ENCODE peak calls at places on chromosomes 12 and 14, in seven cellular contexts. B, S, Y, W, H, G and C are unnamed samples.

GRCh38 chr14:104219731-104220224 is 81.4 kb downstream of the KIF26A start:
- DNase-seq in B (no peak), S (no peak), Y (peak; percentile 72), W (no peak), H (no peak), G (no peak), C (no peak)

GRCh38 chr12:115320451-115320850 is 636.5 kb upstream of the TBX3 start:
- DNase-seq in B (no peak), S (no peak), Y (no peak), W (no peak), H (no peak), G (no peak), C (no peak)

GRCh38 chr12:113184098-113184899 is 979 bp downstream of the DDX54 start:
- DNase-seq in B (no peak), S (no peak), Y (no peak), W (no peak), H (no peak), G (no peak), C (no peak)

GRCh38 chr14:50311974-50312733 is at the start of the genes DMAC2L and L2HGDH:
- DNase-seq in B (peak; percentile 97), S (peak; percentile 98), Y (peak; percentile 98), W (peak; percentile 91), H (peak; percentile 94), G (peak; percentile 93), C (peak; percentile 89)

GRCh38 chr14:78595797-78596196 is 425.6 kb downstream of the NRXN3 start:
- DNase-seq in B (peak; percentile 11), S (no peak), Y (peak; percentile 43), W (no peak), H (peak; percentile 33), G (no peak), C (no peak)

GRCh38 chr14:99727096-99727870 is 43.2 kb downstream of the CYP46A1 start:
- DNase-seq in B (no peak), S (peak; percentile 73), Y (no peak), W (no peak), H (no peak), G (no peak), C (peak; percentile 13)

GRCh38 chr12:16198884-16199283 is 78.6 kb downstream of the SLC15A5 start:
- DNase-seq in B (no peak), S (no peak), Y (peak; percentile 14), W (no peak), H (peak; percentile 25), G (no peak), C (no peak)

GRCh38 chr12:120649442-120650248 is 9.2 kb downstream of the CABP1 start:
- DNase-seq in B (peak; percentile 71), S (no peak), Y (peak; percentile 50), W (no peak), H (peak; percentile 28), G (peak; percentile 23), C (no peak)

GRCh38 chr12:122081108-122081696 is 2.6 kb downstream of the MLXIP start:
- DNase-seq in B (no peak), S (no peak), Y (no peak), W (peak; percentile 67), H (no peak), G (no peak), C (no peak)

GRCh38 chr12:64680235-64680634 is 69.9 kb downstream of the RASSF3 start:
- DNase-seq in B (no peak), S (peak; percentile 29), Y (no peak), W (no peak), H (no peak), G (no peak), C (no peak)

GRCh38 chr12:32163596-32163995 is 56.9 kb downstream of the BICD1 start:
- DNase-seq in B (no peak), S (no peak), Y (no peak), W (peak; percentile 16), H (no peak), G (no peak), C (no peak)

GRCh38 chr12:56520025-56520810 is 1.4 kb upstream of the RBMS2 start:
- DNase-seq in B (no peak), S (no peak), Y (no peak), W (peak; percentile 60), H (no peak), G (peak; percentile 63), C (no peak)

GRCh38 chr14:96131836-96132235 is 72.8 kb upstream of the BDKRB2 start:
- DNase-seq in B (no peak), S (no peak), Y (no peak), W (no peak), H (no peak), G (no peak), C (no peak)

GRCh38 chr14:71705460-71705859 is 226.8 kb upstream of the RGS6 start:
- DNase-seq in B (no peak), S (no peak), Y (no peak), W (no peak), H (no peak), G (no peak), C (no peak)
- TF ChIP-seq CTCF in B (peak; percentile 33), S (no peak), Y (no peak), W (no peak), H (no peak), G (no peak), C (no peak)

GRCh38 chr12:119122047-119122446 is 56.7 kb upstream of the HSPB8 start:
- DNase-seq in B (no peak), S (no peak), Y (no peak), W (no peak), H (no peak), G (no peak), C (no peak)
- TF ChIP-seq CTCF in B (no peak), S (no peak), Y (no peak), W (no peak), H (no peak), G (no peak), C (no peak)

GRCh38 chr14:68709007-68709406 is 83.9 kb downstream of the ZFP36L1 start:
- DNase-seq in B (no peak), S (peak; percentile 40), Y (no peak), W (no peak), H (no peak), G (no peak), C (no peak)

GRCh38 chr14:68710776-68711175 is 82.1 kb downstream of the ZFP36L1 start:
- DNase-seq in B (no peak), S (peak; percentile 70), Y (no peak), W (no peak), H (no peak), G (no peak), C (no peak)

GRCh38 chr14:68707496-68707895 is 85.4 kb downstream of the ZFP36L1 start:
- DNase-seq in B (no peak), S (peak; percentile 40), Y (no peak), W (no peak), H (no peak), G (no peak), C (no peak)

GRCh38 chr14:68705741-68706283 is 87.1 kb downstream of the ZFP36L1 start:
- DNase-seq in B (peak; percentile 17), S (peak; percentile 88), Y (no peak), W (no peak), H (no peak), G (no peak), C (no peak)

GRCh38 chr14:68708343-68708742 is 84.5 kb downstream of the ZFP36L1 start:
- DNase-seq in B (no peak), S (peak; percentile 77), Y (no peak), W (no peak), H (no peak), G (no peak), C (no peak)
- TF ChIP-seq CTCF in B (no peak), S (no peak), Y (no peak), W (no peak), H (no peak), G (no peak), C (no peak)

GRCh38 chr14:102501751-102502315 is 7.7 kb downstream of the ANKRD9 start:
- DNase-seq in B (no peak), S (no peak), Y (no peak), W (no peak), H (peak; percentile 67), G (no peak), C (no peak)
- TF ChIP-seq CTCF in B (peak; percentile 24), S (no peak), Y (no peak), W (no peak), H (peak; percentile 21), G (no peak), C (no peak)

DNA sequence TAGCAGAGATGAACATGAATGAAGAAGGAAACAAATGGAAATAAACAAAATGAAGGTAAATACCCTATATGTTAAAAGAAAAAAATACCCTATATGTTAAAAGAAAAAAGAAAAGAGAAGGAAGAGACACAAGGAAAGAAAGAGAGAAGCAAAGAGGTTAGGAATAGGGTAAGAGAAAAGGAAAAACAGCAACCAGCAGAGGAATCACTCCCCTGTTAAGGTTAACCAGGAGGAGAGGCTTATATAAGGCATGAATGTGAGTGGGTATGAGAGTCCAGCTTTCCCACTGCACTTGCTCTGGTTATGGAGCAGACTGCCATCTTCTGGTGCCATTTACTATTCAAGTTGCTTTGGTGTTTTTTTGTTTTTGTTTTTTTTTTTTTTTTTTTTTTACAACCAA is 3.1 kb downstream of the PPP1R3E start:
- DNase-seq in B (peak; percentile 46), S (no peak), Y (no peak), W (peak; percentile 73), H (no peak), G (no peak), C (no peak)
- TF ChIP-seq CTCF in B (peak; percentile 52), S (no peak), Y (peak; percentile 4), W (peak; percentile 43), H (no peak), G (peak; percentile 26), C (peak; percentile 15)

GRCh38 chr12:30462249-30462648 is 233.4 kb downstream of the IPO8 start:
- DNase-seq in B (no peak), S (no peak), Y (no peak), W (no peak), H (no peak), G (no peak), C (no peak)

GRCh38 chr12:30461011-30461670 is 234.5 kb downstream of the IPO8 start:
- DNase-seq in B (no peak), S (no peak), Y (no peak), W (no peak), H (no peak), G (no peak), C (no peak)

GRCh38 chr12:30463636-30464035 is 232.0 kb downstream of the IPO8 start:
- DNase-seq in B (no peak), S (no peak), Y (no peak), W (no peak), H (no peak), G (no peak), C (no peak)

GRCh38 chr12:30458453-30458852 is 237.2 kb downstream of the IPO8 start:
- DNase-seq in B (no peak), S (no peak), Y (no peak), W (no peak), H (no peak), G (no peak), C (no peak)

GRCh38 chr12:30457621-30458289 is 237.9 kb downstream of the IPO8 start:
- DNase-seq in B (no peak), S (no peak), Y (no peak), W (peak; percentile 94), H (no peak), G (no peak), C (no peak)
- TF ChIP-seq CTCF in B (peak; percentile 54), S (no peak), Y (no peak), W (peak; percentile 68), H (no peak), G (peak; percentile 28), C (no peak)